ENCODE peak calls at places on chromosomes 13 and 19, in ten cellular contexts. One of them, this sample, is unnamed.

GRCh38 chr19:6736169-6736916 is 1.0 kb downstream of the GPR108 start:
- DNase-seq in retinal pigment epithelial cell: peak; percentile 62
- DNase-seq in lower lobe of right lung: peak; percentile 87
- DNase-seq in A549: peak; percentile 87
- DNase-seq in colonic mucosa: peak; percentile 84
- DNase-seq in mammary epithelial cell: peak; percentile 92
- DNase-seq in CD8-positive, alpha-beta memory T cell: peak; percentile 67
- DNase-seq in fibroblast of pulmonary artery: peak; percentile 94
- DNase-seq in right lobe of liver: peak; percentile 82
- DNase-seq in GM12865: peak; percentile 92
- DNase-seq in this sample: peak; percentile 66

GRCh38 chr13:34258646-34259386 is 440.9 kb downstream of the RFC3 start:
- DNase-seq in retinal pigment epithelial cell: no peak
- DNase-seq in lower lobe of right lung: no peak
- DNase-seq in A549: no peak
- DNase-seq in colonic mucosa: no peak
- DNase-seq in mammary epithelial cell: no peak
- DNase-seq in CD8-positive, alpha-beta memory T cell: no peak
- DNase-seq in fibroblast of pulmonary artery: no peak
- DNase-seq in right lobe of liver: no peak
- DNase-seq in GM12865: no peak
- DNase-seq in this sample: no peak

GRCh38 chr19:38061294-38061693 is 154.3 kb downstream of the SIPA1L3 start:
- DNase-seq in retinal pigment epithelial cell: no peak
- DNase-seq in lower lobe of right lung: no peak
- DNase-seq in A549: peak; percentile 45
- DNase-seq in colonic mucosa: no peak
- DNase-seq in mammary epithelial cell: peak; percentile 42
- DNase-seq in CD8-positive, alpha-beta memory T cell: no peak
- DNase-seq in fibroblast of pulmonary artery: peak; percentile 78
- DNase-seq in right lobe of liver: no peak
- DNase-seq in GM12865: no peak
- DNase-seq in this sample: no peak

GRCh38 chr19:45280471-45280961 is 29.4 kb downstream of the MARK4 start:
- DNase-seq in retinal pigment epithelial cell: peak; percentile 94
- DNase-seq in lower lobe of right lung: no peak
- DNase-seq in A549: no peak
- DNase-seq in colonic mucosa: no peak
- DNase-seq in mammary epithelial cell: no peak
- DNase-seq in CD8-positive, alpha-beta memory T cell: no peak
- DNase-seq in fibroblast of pulmonary artery: no peak
- DNase-seq in right lobe of liver: no peak
- DNase-seq in GM12865: no peak
- DNase-seq in this sample: no peak

GRCh38 chr19:55644842-55645511 is 1.5 kb downstream of the ZNF581 start:
- DNase-seq in retinal pigment epithelial cell: no peak
- DNase-seq in lower lobe of right lung: no peak
- DNase-seq in A549: no peak
- DNase-seq in colonic mucosa: no peak
- DNase-seq in mammary epithelial cell: no peak
- DNase-seq in CD8-positive, alpha-beta memory T cell: no peak
- DNase-seq in fibroblast of pulmonary artery: no peak
- DNase-seq in right lobe of liver: peak; percentile 22
- DNase-seq in GM12865: peak; percentile 35
- DNase-seq in this sample: no peak

GRCh38 chr19:3547301-3547731 is 8.3 kb downstream of the TEKTIP1 start:
- DNase-seq in retinal pigment epithelial cell: no peak
- DNase-seq in lower lobe of right lung: peak; percentile 48
- DNase-seq in A549: no peak
- DNase-seq in colonic mucosa: no peak
- DNase-seq in mammary epithelial cell: no peak
- DNase-seq in CD8-positive, alpha-beta memory T cell: no peak
- DNase-seq in fibroblast of pulmonary artery: peak; percentile 17
- DNase-seq in right lobe of liver: no peak
- DNase-seq in GM12865: peak; percentile 34
- DNase-seq in this sample: no peak

GRCh38 chr13:93745884-93746283 is 519.3 kb downstream of the GPC6 start:
- DNase-seq in retinal pigment epithelial cell: no peak
- DNase-seq in lower lobe of right lung: no peak
- DNase-seq in A549: no peak
- DNase-seq in colonic mucosa: no peak
- DNase-seq in mammary epithelial cell: no peak
- DNase-seq in CD8-positive, alpha-beta memory T cell: no peak
- DNase-seq in fibroblast of pulmonary artery: peak; percentile 39
- DNase-seq in right lobe of liver: no peak
- DNase-seq in GM12865: no peak
- DNase-seq in this sample: no peak

GRCh38 chr19:17235618-17236413 is 9.8 kb downstream of the OCEL1 start:
- DNase-seq in retinal pigment epithelial cell: no peak
- DNase-seq in lower lobe of right lung: peak; percentile 88
- DNase-seq in A549: peak; percentile 88
- DNase-seq in colonic mucosa: peak; percentile 68
- DNase-seq in mammary epithelial cell: peak; percentile 61
- DNase-seq in CD8-positive, alpha-beta memory T cell: peak; percentile 74
- DNase-seq in fibroblast of pulmonary artery: peak; percentile 76
- DNase-seq in right lobe of liver: peak; percentile 76
- DNase-seq in GM12865: peak; percentile 89
- DNase-seq in this sample: no peak

GRCh38 chr13:53151692-53152421 is 123.2 kb downstream of the OLFM4 start:
- DNase-seq in retinal pigment epithelial cell: peak; percentile 2
- DNase-seq in lower lobe of right lung: no peak
- DNase-seq in A549: peak; percentile 27
- DNase-seq in colonic mucosa: peak; percentile 60
- DNase-seq in mammary epithelial cell: no peak
- DNase-seq in CD8-positive, alpha-beta memory T cell: peak; percentile 2
- DNase-seq in fibroblast of pulmonary artery: peak; percentile 56
- DNase-seq in right lobe of liver: no peak
- DNase-seq in GM12865: peak; percentile 91
- DNase-seq in this sample: peak; percentile 87

GRCh38 chr13:110298566-110299321 is 8.2 kb downstream of the COL4A1 start:
- DNase-seq in retinal pigment epithelial cell: no peak
- DNase-seq in lower lobe of right lung: no peak
- DNase-seq in A549: no peak
- DNase-seq in colonic mucosa: no peak
- DNase-seq in mammary epithelial cell: no peak
- DNase-seq in CD8-positive, alpha-beta memory T cell: no peak
- DNase-seq in fibroblast of pulmonary artery: peak; percentile 60
- DNase-seq in right lobe of liver: peak; percentile 64
- DNase-seq in GM12865: no peak
- DNase-seq in this sample: no peak

GRCh38 chr19:44308011-44308410 is 3.2 kb upstream of the ZNF235 start:
- DNase-seq in retinal pigment epithelial cell: no peak
- DNase-seq in lower lobe of right lung: no peak
- DNase-seq in A549: no peak
- DNase-seq in colonic mucosa: no peak
- DNase-seq in mammary epithelial cell: peak; percentile 69
- DNase-seq in CD8-positive, alpha-beta memory T cell: no peak
- DNase-seq in fibroblast of pulmonary artery: peak; percentile 18
- DNase-seq in right lobe of liver: no peak
- DNase-seq in GM12865: no peak
- DNase-seq in this sample: no peak

GRCh38 chr19:4721196-4721595 is 2.4 kb downstream of the DPP9 start:
- DNase-seq in retinal pigment epithelial cell: no peak
- DNase-seq in lower lobe of right lung: no peak
- DNase-seq in A549: no peak
- DNase-seq in colonic mucosa: no peak
- DNase-seq in mammary epithelial cell: no peak
- DNase-seq in CD8-positive, alpha-beta memory T cell: no peak
- DNase-seq in fibroblast of pulmonary artery: no peak
- DNase-seq in right lobe of liver: no peak
- DNase-seq in GM12865: no peak
- DNase-seq in this sample: no peak

GRCh38 chr13:88717946-88718345 is 1046.8 kb downstream of the SLITRK5 start:
- DNase-seq in retinal pigment epithelial cell: no peak
- DNase-seq in lower lobe of right lung: no peak
- DNase-seq in A549: no peak
- DNase-seq in colonic mucosa: no peak
- DNase-seq in mammary epithelial cell: no peak
- DNase-seq in CD8-positive, alpha-beta memory T cell: no peak
- DNase-seq in fibroblast of pulmonary artery: no peak
- DNase-seq in right lobe of liver: no peak
- DNase-seq in GM12865: no peak
- DNase-seq in this sample: no peak

GRCh38 chr19:7833225-7834156 is 3.5 kb downstream of the EVI5L start:
- DNase-seq in retinal pigment epithelial cell: no peak
- DNase-seq in lower lobe of right lung: peak; percentile 92
- DNase-seq in A549: peak; percentile 67
- DNase-seq in colonic mucosa: peak; percentile 93
- DNase-seq in mammary epithelial cell: peak; percentile 57
- DNase-seq in CD8-positive, alpha-beta memory T cell: no peak
- DNase-seq in fibroblast of pulmonary artery: peak; percentile 81
- DNase-seq in right lobe of liver: no peak
- DNase-seq in GM12865: no peak
- DNase-seq in this sample: no peak

GRCh38 chr19:48608798-48609263 is 2.3 kb downstream of the SPACA4 start:
- DNase-seq in retinal pigment epithelial cell: no peak
- DNase-seq in lower lobe of right lung: no peak
- DNase-seq in A549: peak; percentile 83
- DNase-seq in colonic mucosa: peak; percentile 60
- DNase-seq in mammary epithelial cell: no peak
- DNase-seq in CD8-positive, alpha-beta memory T cell: peak; percentile 38
- DNase-seq in fibroblast of pulmonary artery: peak; percentile 49
- DNase-seq in right lobe of liver: no peak
- DNase-seq in GM12865: peak; percentile 79
- DNase-seq in this sample: peak; percentile 57

DNA sequence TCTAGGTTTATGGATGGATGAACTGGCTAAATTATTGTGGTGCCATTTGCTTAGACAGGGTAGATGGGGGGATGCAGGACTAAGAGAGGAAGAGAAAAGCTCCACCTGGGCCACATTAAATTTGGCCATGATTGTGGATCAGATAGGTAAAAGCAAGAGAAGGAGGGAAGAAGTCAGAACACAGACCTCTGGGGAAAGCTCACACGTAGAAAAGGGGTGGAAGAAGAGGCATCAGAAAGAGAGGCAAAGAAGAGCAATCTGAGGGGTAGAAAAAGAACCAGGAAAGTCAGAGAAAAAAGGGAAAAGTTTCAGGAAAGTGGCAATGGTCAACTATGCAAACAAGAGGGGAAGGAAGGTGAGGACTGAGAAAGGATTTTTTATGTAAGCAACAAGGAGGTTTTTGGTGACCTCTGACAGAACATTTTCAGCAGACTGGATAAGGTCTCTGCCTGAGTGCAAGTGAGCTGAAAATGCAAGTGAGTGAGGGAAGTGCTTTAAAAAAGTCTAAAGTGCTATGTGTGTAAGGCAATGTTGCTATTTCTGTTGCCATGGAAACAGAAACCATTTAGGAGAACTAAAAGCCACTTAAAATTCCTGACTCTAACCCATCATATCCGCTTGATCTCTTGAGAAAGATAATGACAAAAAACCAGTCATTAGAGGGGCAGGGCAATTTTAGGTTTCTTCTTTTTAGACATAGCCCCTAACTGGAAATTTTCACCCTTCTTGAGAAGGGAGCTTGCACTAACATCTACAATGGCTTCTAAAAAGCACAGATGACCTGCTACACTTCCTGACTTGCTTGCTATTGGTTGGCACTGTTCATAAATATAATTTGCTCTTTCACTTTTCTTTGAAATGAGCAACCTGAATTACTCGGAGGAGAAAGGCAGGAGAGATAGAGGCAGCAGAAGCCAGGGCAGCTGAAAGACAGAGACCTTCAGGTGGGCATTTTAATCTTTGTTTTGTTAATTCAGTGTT is at the start of gene CYSLTR2:
- DNase-seq in retinal pigment epithelial cell: peak; percentile 38
- DNase-seq in lower lobe of right lung: no peak
- DNase-seq in A549: peak; percentile 2
- DNase-seq in colonic mucosa: no peak
- DNase-seq in mammary epithelial cell: no peak
- DNase-seq in CD8-positive, alpha-beta memory T cell: peak; percentile 77
- DNase-seq in fibroblast of pulmonary artery: peak; percentile 61
- DNase-seq in right lobe of liver: no peak
- DNase-seq in GM12865: peak; percentile 53
- DNase-seq in this sample: peak; percentile 33
- H3K4me3 ChIP-seq in retinal pigment epithelial cell: no peak within 1 kb of the TSS
- H3K4me3 ChIP-seq in lower lobe of right lung: peak within 1 kb of the TSS; percentile 25
- H3K4me3 ChIP-seq in A549: no peak within 1 kb of the TSS
- H3K4me3 ChIP-seq in colonic mucosa: no peak within 1 kb of the TSS
- H3K4me3 ChIP-seq in mammary epithelial cell: no peak within 1 kb of the TSS
- H3K4me3 ChIP-seq in CD8-positive, alpha-beta memory T cell: peak within 1 kb of the TSS; percentile 43
- H3K4me3 ChIP-seq in fibroblast of pulmonary artery: no peak within 1 kb of the TSS
- H3K4me3 ChIP-seq in right lobe of liver: no peak within 1 kb of the TSS
- H3K4me3 ChIP-seq in GM12865: no peak within 1 kb of the TSS
- H3K4me3 ChIP-seq in this sample: no peak within 1 kb of the TSS

DNA sequence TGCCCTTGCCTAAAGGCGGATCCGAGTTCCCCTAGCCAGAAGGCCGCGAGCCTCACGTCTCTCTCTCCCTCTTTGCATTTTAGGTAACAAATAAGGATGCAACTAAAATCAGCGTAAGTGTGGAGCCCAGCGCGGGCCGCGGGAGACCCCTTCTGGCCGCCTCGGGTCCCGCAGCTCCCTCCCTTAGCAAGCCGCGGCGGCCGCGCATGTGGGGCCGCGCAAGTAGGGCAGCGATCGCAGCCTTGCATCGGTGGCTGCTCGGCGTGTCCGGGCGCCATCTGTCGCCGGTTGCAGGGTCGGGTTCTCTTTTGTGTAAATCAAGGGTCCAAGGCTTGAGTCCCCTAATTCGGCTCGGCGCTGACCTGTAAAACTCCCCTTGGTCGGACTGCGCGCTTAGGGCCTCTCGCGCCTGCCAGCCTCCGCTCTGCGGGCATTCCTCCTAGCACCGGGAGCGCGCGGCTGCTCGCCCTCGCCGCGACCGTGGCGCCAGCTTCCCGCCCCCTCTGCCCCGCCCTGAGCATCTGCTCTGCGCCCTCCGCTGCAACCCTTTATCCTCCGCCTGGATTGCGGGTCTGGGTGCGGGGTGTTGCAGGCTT is 2.7 kb downstream of the VSTM2B start:
- DNase-seq in retinal pigment epithelial cell: peak; percentile 6
- DNase-seq in lower lobe of right lung: no peak
- DNase-seq in A549: peak; percentile 90
- DNase-seq in colonic mucosa: peak; percentile 36
- DNase-seq in mammary epithelial cell: peak; percentile 55
- DNase-seq in CD8-positive, alpha-beta memory T cell: peak; percentile 12
- DNase-seq in fibroblast of pulmonary artery: peak; percentile 68
- DNase-seq in right lobe of liver: peak; percentile 58
- DNase-seq in GM12865: peak; percentile 82
- DNase-seq in this sample: peak; percentile 51
- H3K4me3 ChIP-seq in retinal pigment epithelial cell: peak overlapping the region; percentile 19
- H3K4me3 ChIP-seq in lower lobe of right lung: peak overlapping the region; percentile 17
- H3K4me3 ChIP-seq in A549: peak overlapping the region; percentile 47
- H3K4me3 ChIP-seq in colonic mucosa: no peak overlapping the region
- H3K4me3 ChIP-seq in mammary epithelial cell: peak overlapping the region; percentile 6
- H3K4me3 ChIP-seq in CD8-positive, alpha-beta memory T cell: no peak overlapping the region
- H3K4me3 ChIP-seq in fibroblast of pulmonary artery: peak overlapping the region; percentile 34
- H3K4me3 ChIP-seq in right lobe of liver: no peak overlapping the region
- H3K4me3 ChIP-seq in GM12865: no peak overlapping the region
- H3K4me3 ChIP-seq in this sample: peak overlapping the region; percentile 37

GRCh38 chr13:99258946-99259345 is 767 bp upstream of the GPR18 start:
- DNase-seq in retinal pigment epithelial cell: no peak
- DNase-seq in lower lobe of right lung: no peak
- DNase-seq in A549: no peak
- DNase-seq in colonic mucosa: no peak
- DNase-seq in mammary epithelial cell: no peak
- DNase-seq in CD8-positive, alpha-beta memory T cell: peak; percentile 58
- DNase-seq in fibroblast of pulmonary artery: no peak
- DNase-seq in right lobe of liver: no peak
- DNase-seq in GM12865: peak; percentile 70
- DNase-seq in this sample: no peak
- H3K4me3 ChIP-seq in retinal pigment epithelial cell: no peak overlapping the region
- H3K4me3 ChIP-seq in lower lobe of right lung: no peak overlapping the region
- H3K4me3 ChIP-seq in A549: no peak overlapping the region
- H3K4me3 ChIP-seq in colonic mucosa: no peak overlapping the region
- H3K4me3 ChIP-seq in mammary epithelial cell: no peak overlapping the region
- H3K4me3 ChIP-seq in CD8-positive, alpha-beta memory T cell: peak overlapping the region; percentile 32
- H3K4me3 ChIP-seq in fibroblast of pulmonary artery: no peak overlapping the region
- H3K4me3 ChIP-seq in right lobe of liver: no peak overlapping the region
- H3K4me3 ChIP-seq in GM12865: no peak overlapping the region
- H3K4me3 ChIP-seq in this sample: no peak overlapping the region

GRCh38 chr19:10669246-10669645 is 15.1 kb downstream of the ILF3 start:
- DNase-seq in retinal pigment epithelial cell: no peak
- DNase-seq in lower lobe of right lung: no peak
- DNase-seq in A549: no peak
- DNase-seq in colonic mucosa: no peak
- DNase-seq in mammary epithelial cell: no peak
- DNase-seq in CD8-positive, alpha-beta memory T cell: no peak
- DNase-seq in fibroblast of pulmonary artery: no peak
- DNase-seq in right lobe of liver: no peak
- DNase-seq in GM12865: no peak
- DNase-seq in this sample: no peak
- H3K4me3 ChIP-seq in retinal pigment epithelial cell: no peak overlapping the region
- H3K4me3 ChIP-seq in lower lobe of right lung: no peak overlapping the region
- H3K4me3 ChIP-seq in A549: no peak overlapping the region
- H3K4me3 ChIP-seq in colonic mucosa: no peak overlapping the region
- H3K4me3 ChIP-seq in mammary epithelial cell: no peak overlapping the region
- H3K4me3 ChIP-seq in CD8-positive, alpha-beta memory T cell: no peak overlapping the region
- H3K4me3 ChIP-seq in fibroblast of pulmonary artery: no peak overlapping the region
- H3K4me3 ChIP-seq in right lobe of liver: no peak overlapping the region
- H3K4me3 ChIP-seq in GM12865: no peak overlapping the region
- H3K4me3 ChIP-seq in this sample: no peak overlapping the region

This sample was measured in Jurkat, Clone E6-1.